ENCODE peak calls at places on chromosome 7, in four cellular contexts. J is CD8-positive, alpha-beta T cell; H is pancreas; T is NCI-H1105. L is an unnamed sample.

GRCh38 chr7:157693071-157693520 is 356.3 kb downstream of the DNAJB6 start:
- DNase-seq in J (no peak), H (no peak), T (no peak), L (peak; percentile 71)

GRCh38 chr7:96144260-96144526 is 177.7 kb downstream of the SLC25A13 start:
- DNase-seq in J (no peak), H (no peak), T (no peak), L (no peak)

GRCh38 chr7:154598864-154599263 is 404.1 kb downstream of the PAXIP1 start:
- DNase-seq in J (no peak), H (no peak), T (no peak), L (no peak)

GRCh38 chr7:73770860-73771665 is 993 bp upstream of the CLDN3 start:
- DNase-seq in J (no peak), H (no peak), T (no peak), L (peak; percentile 76)

GRCh38 chr7:1853619-1854520 is 183.8 kb downstream of the ELFN1 start:
- DNase-seq in J (no peak), H (no peak), T (no peak), L (peak; percentile 79)

GRCh38 chr7:23020742-23021401 is 6.9 kb upstream of the HYCC1 start:
- DNase-seq in J (no peak), H (no peak), T (no peak), L (peak; percentile 50)

GRCh38 chr7:3897430-3898385 is 596.7 kb downstream of the SDK1 start:
- DNase-seq in J (peak; percentile 17), H (no peak), T (peak; percentile 41), L (peak; percentile 84)

GRCh38 chr7:151592868-151593486 is 73.3 kb upstream of the RHEB start:
- DNase-seq in J (no peak), H (no peak), T (no peak), L (peak; percentile 98)

GRCh38 chr7:141550694-141551079 is 523 bp upstream of the AGK start:
- DNase-seq in J (no peak), H (no peak), T (peak; percentile 29), L (no peak)

GRCh38 chr7:33287738-33288137 is 158.4 kb downstream of the BBS9 start:
- DNase-seq in J (no peak), H (no peak), T (no peak), L (no peak)

GRCh38 chr7:86926732-86927131 is 132.7 kb downstream of the ELAPOR2 start:
- DNase-seq in J (no peak), H (no peak), T (peak; percentile 44), L (no peak)

GRCh38 chr7:139118234-139118802 is 8.8 kb upstream of the ZC3HAV1 start:
- DNase-seq in J (no peak), H (peak; percentile 21), T (no peak), L (peak; percentile 92)

GRCh38 chr7:155746188-155746587 is 66.1 kb downstream of the SHH start:
- DNase-seq in J (no peak), H (no peak), T (no peak), L (no peak)

GRCh38 chr7:55140981-55141278 is 122.1 kb downstream of the EGFR start:
- DNase-seq in J (no peak), H (no peak), T (no peak), L (no peak)

GRCh38 chr7:2521341-2521745 is 1.8 kb downstream of the LFNG start:
- DNase-seq in J (no peak), H (no peak), T (no peak), L (no peak)

GRCh38 chr7:105578496-105578895 is 2.8 kb downstream of the EFCAB10 start:
- DNase-seq in J (no peak), H (no peak), T (no peak), L (no peak)

GRCh38 chr7:149719050-149719899 is 54.1 kb downstream of the ZNF467 start:
- DNase-seq in J (no peak), H (no peak), T (no peak), L (peak; percentile 91)

GRCh38 chr7:774161-775109 is 47.4 kb upstream of the PRKAR1B start:
- DNase-seq in J (peak; percentile 56), H (peak; percentile 42), T (no peak), L (peak; percentile 98)

GRCh38 chr7:156238366-156239133 is 402.0 kb upstream of the RNF32 start:
- DNase-seq in J (no peak), H (no peak), T (no peak), L (no peak)

GRCh38 chr7:28330384-28331070 is 81.8 kb upstream of the CREB5 start:
- DNase-seq in J (no peak), H (no peak), T (no peak), L (no peak)

GRCh38 chr7:30510124-30511074 is 5.8 kb upstream of the GGCT start:
- DNase-seq in J (no peak), H (no peak), T (no peak), L (peak; percentile 41)

GRCh38 chr7:134083766-134084487 is 43.2 kb upstream of the LRGUK start:
- DNase-seq in J (no peak), H (no peak), T (no peak), L (peak; percentile 67)

GRCh38 chr7:150450491-150450992 is at the start of gene GIMAP8:
- DNase-seq in J (peak; percentile 57), H (no peak), T (no peak), L (no peak)

GRCh38 chr7:87058739-87059524 is 522 bp downstream of the ELAPOR2 start:
- DNase-seq in J (peak; percentile 2), H (peak; percentile 28), T (peak; percentile 40), L (peak; percentile 14)

GRCh38 chr7:101547916-101548599 is 81.0 kb downstream of the MYL10 start:
- DNase-seq in J (no peak), H (no peak), T (no peak), L (peak; percentile 78)

GRCh38 chr7:108589874-108590273 is 20.2 kb downstream of the DNAJB9 start:
- DNase-seq in J (no peak), H (no peak), T (no peak), L (no peak)

GRCh38 chr7:22720791-22721786 is 5.9 kb upstream of the IL6 start:
- DNase-seq in J (no peak), H (no peak), T (no peak), L (peak; percentile 51)

GRCh38 chr7:74311305-74311744 is 22.1 kb downstream of the CLIP2 start:
- DNase-seq in J (no peak), H (no peak), T (no peak), L (peak; percentile 60)

GRCh38 chr7:27435461-27435860 is 192.9 kb downstream of the EVX1 start:
- DNase-seq in J (no peak), H (no peak), T (no peak), L (peak; percentile 77)

GRCh38 chr7:153044981-153045380 is 285.4 kb downstream of the ACTR3B start:
- DNase-seq in J (no peak), H (no peak), T (no peak), L (no peak)